ENCODE peak calls at places on chromosomes 16 and 17, in five cellular contexts. H is AG09319, J is colonic mucosa, G is cardiac muscle cell, T is adrenal gland. R is an unnamed sample.
A peak's percentile ranks its signal among the peaks of the same experiment; 100 is the strongest.

GRCh38 chr17:53472586-53472985 is 350.1 kb upstream of the KIF2B start:
- DNase-seq in G (peak; percentile 44), J (no peak), T (no peak), H (no peak), R (no peak)

GRCh38 chr17:10754109-10754508 is 24.3 kb upstream of the TMEM220 start:
- DNase-seq in T (peak; percentile 86), J (peak; percentile 67), G (peak; percentile 31), H (no peak), R (peak; percentile 32)

GRCh38 chr17:51435641-51436091 is 175.3 kb downstream of the UTP18 start:
- DNase-seq in G (peak; percentile 24), J (peak; percentile 42), H (no peak), T (peak; percentile 68), R (peak; percentile 21)

GRCh38 chr16:86080982-86081381 is 182.0 kb downstream of the IRF8 start:
- DNase-seq in T (no peak), J (no peak), H (no peak), G (no peak), R (no peak)

GRCh38 chr17:40432864-40433528 is 10.3 kb upstream of the IGFBP4 start:
- DNase-seq in J (no peak), T (peak; percentile 72), G (peak; percentile 68), H (no peak), R (no peak)

GRCh38 chr16:1037023-1037933 is 35.3 kb upstream of the SSTR5 start:
- DNase-seq in G (no peak), H (no peak), J (no peak), T (no peak), R (no peak)

GRCh38 chr17:48643697-48644012 is 17.5 kb upstream of the HOXB9 start:
- DNase-seq in J (peak; percentile 24), G (no peak), H (no peak), T (no peak), R (no peak)

GRCh38 chr17:7586673-7587419 is 3.0 kb downstream of the SOX15 start:
- DNase-seq in T (no peak), J (peak; percentile 69), H (no peak), G (no peak), R (no peak)

DNA sequence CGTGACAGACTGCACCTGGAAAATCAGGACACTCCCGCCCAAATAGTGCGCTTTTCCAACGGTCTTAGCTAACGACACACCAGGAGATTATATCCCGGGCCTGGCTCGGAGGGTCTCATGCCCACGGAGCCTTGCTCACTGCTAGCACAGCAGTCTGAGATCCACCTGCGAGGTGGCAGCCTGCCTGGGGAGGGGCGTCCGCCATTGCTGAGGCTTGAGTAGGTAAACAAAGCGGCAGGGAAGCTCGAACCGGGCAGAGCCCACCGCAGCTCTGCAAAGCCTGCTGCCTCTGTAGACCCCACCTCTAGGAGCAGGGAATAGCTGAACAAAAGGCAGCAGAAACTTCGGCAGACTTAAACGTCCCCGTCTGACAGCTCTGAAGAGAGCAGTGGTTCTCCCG is 5.1 kb downstream of the GALNS start:
- DNase-seq in G (no peak), J (no peak), H (no peak), T (no peak), R (no peak)
- TF ChIP-seq CTCF in G (no peak), J (no peak), H (no peak), T (no peak), R (no peak)

GRCh38 chr16:75238853-75239371 is 12.5 kb downstream of the BCAR1 start:
- DNase-seq in H (no peak), G (no peak), T (no peak), J (no peak), R (no peak)
- TF ChIP-seq CTCF in H (peak; percentile 15), G (peak; percentile 13), T (peak; percentile 28), J (no peak), R (no peak)

GRCh38 chr17:32487460-32488176 is 825 bp downstream of the CDK5R1 start:
- DNase-seq in G (peak; percentile 13), H (no peak), T (peak; percentile 69), J (no peak), R (peak; percentile 59)
- TF ChIP-seq CTCF in G (no peak), H (no peak), T (no peak), J (no peak), R (no peak)

GRCh38 chr17:27764589-27764988 is 35.7 kb downstream of the NOS2 start:
- DNase-seq in J (no peak), T (no peak), H (no peak), G (no peak), R (no peak)

GRCh38 chr17:27762527-27763305 is 37.6 kb downstream of the NOS2 start:
- DNase-seq in G (peak; percentile 54), J (peak; percentile 28), H (no peak), T (no peak), R (no peak)

GRCh38 chr17:27768858-27769410 is 31.4 kb downstream of the NOS2 start:
- DNase-seq in H (no peak), G (no peak), J (no peak), T (no peak), R (no peak)

GRCh38 chr17:27766438-27766837 is 33.9 kb downstream of the NOS2 start:
- DNase-seq in T (no peak), J (no peak), H (no peak), G (no peak), R (no peak)

GRCh38 chr17:27765353-27765752 is 35.0 kb downstream of the NOS2 start:
- DNase-seq in H (no peak), G (no peak), J (no peak), T (no peak), R (no peak)
- TF ChIP-seq CTCF in H (no peak), G (no peak), J (no peak), T (no peak), R (no peak)

DNA sequence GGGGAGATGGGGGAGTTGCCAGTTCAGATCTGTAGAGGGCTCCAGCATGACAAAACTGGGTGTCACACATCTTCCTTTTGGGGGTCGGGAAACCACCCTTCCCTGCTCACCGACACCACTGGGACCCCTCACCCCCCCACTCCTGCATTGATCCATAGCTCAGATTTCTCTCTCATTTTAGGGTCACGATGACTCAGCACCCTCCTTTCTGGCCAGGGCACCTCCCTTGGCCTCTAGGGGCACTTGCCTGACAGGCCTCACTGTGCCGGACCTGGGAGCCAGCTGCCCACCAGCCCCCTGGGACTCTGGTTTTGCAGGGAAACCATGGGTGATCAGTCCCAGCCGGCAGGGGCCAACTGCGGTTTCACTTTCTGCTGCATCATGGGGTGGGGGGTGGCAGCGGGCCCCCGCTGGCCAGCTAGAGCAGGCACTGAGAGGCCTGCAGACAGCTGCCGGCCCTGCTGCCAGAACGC is 239.4 kb downstream of the MRTFB start:
- DNase-seq in H (no peak), G (peak; percentile 55), J (no peak), T (no peak), R (peak; percentile 70)
- TF ChIP-seq CTCF in H (peak; percentile 5), G (no peak), J (no peak), T (no peak), R (peak; percentile 17)

GRCh38 chr16:53219795-53220194 is 165.0 kb downstream of the CHD9 start:
- DNase-seq in G (peak; percentile 49), T (no peak), H (no peak), J (no peak), R (no peak)

GRCh38 chr16:53216798-53217197 is 162.0 kb downstream of the CHD9 start:
- DNase-seq in H (no peak), T (no peak), G (no peak), J (no peak), R (no peak)

GRCh38 chr16:53224932-53225533 is 170.2 kb downstream of the CHD9 start:
- DNase-seq in H (no peak), G (no peak), T (no peak), J (no peak), R (no peak)

DNA sequence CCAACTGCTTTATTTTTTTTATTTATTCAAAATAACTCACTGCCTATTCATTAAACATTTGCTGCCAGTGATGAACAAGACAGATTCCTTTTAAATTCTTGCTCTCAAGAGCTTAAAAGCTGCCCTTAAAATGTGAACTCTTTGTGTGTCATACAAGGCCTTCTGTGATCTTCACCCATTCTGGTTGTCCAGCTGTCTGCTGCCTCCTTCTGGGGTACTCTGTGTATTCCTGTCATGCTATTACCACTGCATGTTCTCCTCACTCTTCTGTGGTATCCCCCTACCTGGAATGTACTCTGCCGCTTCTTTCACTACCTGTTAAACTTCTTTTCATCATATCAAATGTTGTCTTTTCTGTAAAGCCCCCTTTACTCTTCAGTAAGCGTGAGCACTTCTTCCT is 165.8 kb downstream of the CHD9 start:
- DNase-seq in T (no peak), G (peak; percentile 50), J (no peak), H (no peak), R (no peak)
- TF ChIP-seq CTCF in T (no peak), G (peak; percentile 26), J (no peak), H (peak; percentile 24), R (no peak)

DNA sequence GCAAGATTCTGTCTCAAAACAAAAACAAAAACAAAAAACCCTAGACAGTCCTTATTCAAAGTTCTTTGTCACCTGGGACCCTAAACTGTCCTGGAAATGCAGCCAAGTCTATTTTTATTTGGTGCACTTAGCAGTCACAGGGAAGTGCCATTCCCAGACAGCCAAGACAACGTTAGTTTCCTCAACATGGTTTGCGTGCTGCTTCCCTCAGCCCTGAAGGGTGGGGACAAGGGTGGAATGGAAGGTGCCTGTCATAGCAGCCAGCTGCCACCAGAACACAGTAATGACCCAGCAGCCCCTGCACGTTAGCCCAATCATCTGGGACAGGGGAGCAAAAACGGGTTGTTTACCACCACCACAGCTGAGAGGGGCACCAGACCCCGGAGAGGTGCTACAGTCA is 16.9 kb downstream of the CREBBP start:
- DNase-seq in H (no peak), J (no peak), T (no peak), G (no peak), R (no peak)
- TF ChIP-seq CTCF in H (no peak), J (no peak), T (no peak), G (no peak), R (no peak)

GRCh38 chr16:56609463-56609921 is 1.1 kb downstream of the MT2A start:
- DNase-seq in T (peak; percentile 88), H (no peak), J (peak; percentile 92), G (peak; percentile 88), R (peak; percentile 77)
- TF ChIP-seq CTCF in T (no peak), H (no peak), J (no peak), G (no peak), R (no peak)

GRCh38 chr17:879546-879945 is 97.4 kb downstream of the MRM3 start:
- DNase-seq in G (peak; percentile 92), T (peak; percentile 82), H (no peak), J (peak; percentile 55), R (peak; percentile 77)

GRCh38 chr17:880074-880870 is 98.1 kb downstream of the MRM3 start:
- DNase-seq in H (no peak), J (no peak), T (peak; percentile 73), G (peak; percentile 38), R (no peak)

GRCh38 chr17:871731-872517 is 89.8 kb downstream of the MRM3 start:
- DNase-seq in H (no peak), T (no peak), J (no peak), G (no peak), R (no peak)

GRCh38 chr17:872843-873242 is 90.7 kb downstream of the MRM3 start:
- DNase-seq in J (no peak), T (no peak), H (no peak), G (no peak), R (no peak)

DNA sequence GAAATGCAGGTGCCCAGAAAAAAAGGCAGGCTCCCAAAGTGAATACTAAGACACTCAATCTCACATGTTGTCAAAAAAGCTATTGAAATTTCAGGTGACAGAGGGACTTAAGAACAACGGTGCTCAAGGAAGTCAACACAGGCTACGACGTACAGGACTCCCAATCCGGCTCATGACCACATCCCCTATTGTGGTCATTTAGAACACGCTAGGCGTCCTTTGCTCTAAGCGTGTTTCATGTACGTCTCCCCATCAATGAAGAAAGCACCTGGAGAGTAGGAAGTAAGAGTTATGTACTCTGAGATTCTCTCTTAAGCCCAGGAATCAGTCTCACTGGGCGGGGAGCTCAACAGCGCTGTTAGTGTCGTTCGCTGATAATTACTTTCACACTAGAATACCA is 94.1 kb downstream of the MRM3 start:
- DNase-seq in T (no peak), H (no peak), J (no peak), G (no peak), R (peak; percentile 30)
- TF ChIP-seq CTCF in T (no peak), H (no peak), J (no peak), G (no peak), R (no peak)

GRCh38 chr16:87690911-87691685 is 74.7 kb downstream of the KLHDC4 start:
- DNase-seq in G (no peak), J (no peak), T (no peak), H (no peak), R (no peak)
- TF ChIP-seq CTCF in G (no peak), J (no peak), T (no peak), H (no peak), R (no peak)